ENCODE peak calls at places on chromosomes 16 and 17, in eight cellular contexts. M is tibial artery, Q is IMR-90, Y is fibroblast of lung, K is AG04450, E is Peyer's patch, W is progenitor cell of endocrine pancreas, H is epithelial cell of proximal tubule. J is an unnamed sample.

GRCh38 chr16:83799336-83799735 is 8.4 kb upstream of the HSBP1 start:
- DNase-seq in M (no peak), W (no peak), Q (no peak), E (no peak), K (no peak), Y (no peak), H (no peak), J (no peak)

GRCh38 chr17:45963889-45964288 is 35.2 kb upstream of the STH start:
- DNase-seq in Q (no peak), E (no peak), H (no peak), Y (no peak), M (no peak), W (no peak), K (no peak), J (no peak)

GRCh38 chr17:81228420-81228819 is 5.7 kb upstream of the CEP131 start:
- DNase-seq in Q (no peak), M (no peak), E (peak), Y (no peak), H (no peak), W (no peak), K (no peak), J (peak)

GRCh38 chr17:79747508-79748295 is 17.0 kb downstream of the ENPP7 start:
- DNase-seq in K (no peak), Q (no peak), W (no peak), H (no peak), Y (no peak), M (no peak), E (no peak), J (peak)

GRCh38 chr17:673200-673681 is 41.4 kb downstream of the VPS53 start:
- DNase-seq in W (no peak), Q (peak), E (no peak), M (no peak), Y (peak), K (peak), H (no peak), J (peak)

GRCh38 chr17:50668025-50668837 is 33.5 kb downstream of the ABCC3 start:
- DNase-seq in K (no peak), Y (peak), Q (peak), M (no peak), H (no peak), E (no peak), W (no peak), J (no peak)

GRCh38 chr16:72111653-72112451 is 18.2 kb downstream of the DHX38 start:
- DNase-seq in H (no peak), K (no peak), W (no peak), E (no peak), Y (no peak), M (no peak), Q (no peak), J (no peak)

GRCh38 chr16:49590166-49590871 is 216.7 kb downstream of the C16orf78 start:
- DNase-seq in K (no peak), Q (no peak), M (peak), Y (no peak), H (no peak), E (no peak), W (no peak), J (no peak)

GRCh38 chr16:68366062-68366461 is 55.2 kb downstream of the PRMT7 start:
- DNase-seq in Y (no peak), E (no peak), H (no peak), Q (no peak), K (no peak), W (no peak), M (no peak), J (peak)

GRCh38 chr17:39187152-39187830 is 10.2 kb downstream of the CACNB1 start:
- DNase-seq in W (no peak), H (no peak), M (no peak), E (no peak), K (no peak), Y (no peak), Q (no peak), J (no peak)
- TF ChIP-seq CTCF in W (no peak), H (no peak), M (no peak), E (no peak), K (no peak), Y (no peak), Q (no peak), J (no peak)

GRCh38 chr16:2770057-2770780 is 6.9 kb downstream of the ELOB start:
- DNase-seq in H (no peak), Y (no peak), W (no peak), E (no peak), M (no peak), K (no peak), Q (no peak), J (no peak)
- TF ChIP-seq CTCF in H (peak), Y (no peak), W (no peak), E (no peak), M (no peak), K (no peak), Q (no peak), J (no peak)

GRCh38 chr16:50778284-50779163 is 36.6 kb downstream of the CYLD start:
- DNase-seq in Y (no peak), W (no peak), Q (no peak), K (no peak), M (no peak), H (no peak), E (no peak), J (no peak)
- TF ChIP-seq CTCF in Y (no peak), W (no peak), Q (no peak), K (no peak), M (no peak), H (no peak), E (no peak), J (no peak)

GRCh38 chr16:79997257-79997656 is 396.7 kb upstream of the MAF start:
- DNase-seq in W (no peak), Y (peak), H (no peak), M (no peak), E (no peak), K (peak), Q (peak), J (peak)
- TF ChIP-seq CTCF in W (peak), Y (peak), H (peak), M (no peak), E (peak), K (peak), Q (peak), J (peak)

J was measured in glutamatergic neuron.